ENCODE peak calls at places on chromosomes 6 and 20, in eight cellular contexts. U, W, O, E, A, H, I and D are unnamed samples.

GRCh38 chr6:154161689-154162088 is 122.6 kb downstream of the OPRM1 start:
- DNase-seq in U (no peak), W (no peak), O (no peak), E (no peak), A (no peak), H (no peak), I (no peak), D (no peak)

GRCh38 chr6:142008776-142009175 is 123.9 kb upstream of the GJE1 start:
- DNase-seq in U (no peak), W (no peak), O (no peak), E (no peak), A (no peak), H (no peak), I (no peak), D (peak; percentile 25)

GRCh38 chr6:105759015-105759414 is 327.1 kb upstream of the PRDM1 start:
- DNase-seq in U (no peak), W (no peak), O (no peak), E (no peak), A (no peak), H (no peak), I (no peak), D (no peak)

GRCh38 chr20:63423751-63424150 is 48.7 kb downstream of the KCNQ2 start:
- DNase-seq in U (no peak), W (no peak), O (no peak), E (no peak), A (no peak), H (no peak), I (no peak), D (no peak)

GRCh38 chr6:84967389-84967788 is 203.0 kb upstream of the TBX18 start:
- DNase-seq in U (no peak), W (no peak), O (no peak), E (peak; percentile 50), A (no peak), H (no peak), I (no peak), D (peak; percentile 50)

GRCh38 chr6:13404115-13404891 is 76.0 kb upstream of the TBC1D7 start:
- DNase-seq in U (no peak), W (no peak), O (no peak), E (peak; percentile 54), A (no peak), H (no peak), I (no peak), D (peak; percentile 23)

GRCh38 chr20:58017237-58017969 is 211.1 kb downstream of the ANKRD60 start:
- DNase-seq in U (peak; percentile 19), W (no peak), O (peak; percentile 87), E (peak; percentile 74), A (no peak), H (no peak), I (no peak), D (peak; percentile 82)

GRCh38 chr6:149015877-149016525 is 269.2 kb downstream of the UST start:
- DNase-seq in U (no peak), W (no peak), O (no peak), E (no peak), A (no peak), H (no peak), I (no peak), D (peak; percentile 38)

GRCh38 chr6:139062921-139063320 is 34.4 kb downstream of the ABRACL start:
- DNase-seq in U (no peak), W (no peak), O (no peak), E (peak; percentile 84), A (no peak), H (no peak), I (no peak), D (peak; percentile 81)

GRCh38 chr6:45421700-45422540 is 44.2 kb upstream of the SUPT3H start:
- DNase-seq in U (peak; percentile 56), W (no peak), O (peak; percentile 45), E (peak; percentile 76), A (peak; percentile 47), H (peak; percentile 86), I (peak; percentile 79), D (peak; percentile 72)